ENCODE peak calls at places on chromosomes 12 and 14, in ten cellular contexts. U, L, O, V, P, S, C, W, Q and J are unnamed samples.

GRCh38 chr12:92237262-92237661 is 91.6 kb upstream of the BTG1 start:
- DNase-seq in U (no peak), L (no peak), O (no peak), V (no peak), P (no peak), S (no peak), C (no peak), W (no peak), Q (no peak), J (no peak)

GRCh38 chr12:27277846-27278260 is 33.8 kb downstream of the STK38L start:
- DNase-seq in U (no peak), L (no peak), O (peak), V (no peak), P (no peak), S (peak), C (no peak), W (no peak), Q (peak), J (no peak)

GRCh38 chr12:62865090-62865489 is 69.9 kb downstream of the PPM1H start:
- DNase-seq in U (no peak), L (no peak), O (no peak), V (no peak), P (no peak), S (no peak), C (no peak), W (no peak), Q (no peak), J (no peak)

GRCh38 chr12:22443379-22444316 is 100.7 kb downstream of the C2CD5 start:
- DNase-seq in U (peak), L (no peak), O (peak), V (peak), P (no peak), S (peak), C (peak), W (peak), Q (peak), J (peak)

GRCh38 chr12:103677341-103677740 is 90.3 kb downstream of the STAB2 start:
- DNase-seq in U (peak), L (no peak), O (peak), V (no peak), P (no peak), S (no peak), C (no peak), W (no peak), Q (no peak), J (no peak)

GRCh38 chr14:94401083-94401482 is 12.7 kb upstream of the SERPINA1 start:
- DNase-seq in U (no peak), L (no peak), O (no peak), V (no peak), P (no peak), S (no peak), C (no peak), W (no peak), Q (no peak), J (no peak)

GRCh38 chr14:95300002-95300696 is 19.6 kb downstream of the CLMN start:
- DNase-seq in U (no peak), L (peak), O (no peak), V (no peak), P (no peak), S (no peak), C (no peak), W (no peak), Q (peak), J (no peak)

GRCh38 chr12:75747572-75747995 is 236.2 kb upstream of the KRR1 start:
- DNase-seq in U (no peak), L (no peak), O (no peak), V (no peak), P (no peak), S (no peak), C (no peak), W (no peak), Q (no peak), J (no peak)

GRCh38 chr12:132399092-132400010 is 70.0 kb upstream of the GALNT9 start:
- DNase-seq in U (no peak), L (peak), O (no peak), V (no peak), P (no peak), S (no peak), C (no peak), W (no peak), Q (no peak), J (no peak)

GRCh38 chr12:47993491-47993890 is 10.8 kb downstream of the COL2A1 start:
- DNase-seq in U (no peak), L (no peak), O (no peak), V (no peak), P (no peak), S (no peak), C (no peak), W (no peak), Q (no peak), J (no peak)

GRCh38 chr14:82854851-82855250 is 1321.2 kb upstream of the SEL1L start:
- DNase-seq in U (no peak), L (no peak), O (no peak), V (no peak), P (no peak), S (no peak), C (no peak), W (no peak), Q (no peak), J (no peak)

DNA sequence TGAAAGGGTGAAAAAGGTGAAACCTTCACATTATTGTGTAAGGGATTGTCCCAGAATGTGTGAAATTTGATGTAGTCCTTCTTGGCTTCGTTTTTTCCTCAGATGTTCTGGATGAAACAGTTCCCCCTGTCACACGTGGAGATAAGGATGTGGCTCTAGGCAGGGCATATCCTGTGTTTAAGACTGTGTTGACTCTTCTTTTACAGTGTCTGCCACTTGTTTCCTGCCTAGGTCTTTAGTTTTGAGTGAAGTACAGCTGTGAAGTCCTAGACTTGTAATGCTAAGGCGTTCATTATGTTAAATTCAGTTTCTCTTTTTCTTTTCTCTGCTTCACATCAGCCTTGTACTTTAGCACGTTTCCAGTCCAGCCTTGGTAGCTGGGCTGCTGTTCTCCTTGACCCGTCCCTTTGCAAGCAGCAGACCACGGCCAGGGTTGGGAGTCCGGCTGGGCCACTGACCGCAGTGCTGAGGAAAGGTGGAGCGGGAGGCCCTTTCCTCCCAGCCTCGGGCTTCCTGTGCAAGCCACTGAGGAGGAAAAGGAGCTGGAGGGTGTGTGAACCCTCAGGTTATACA is 59.1 kb downstream of the RASSF3 start:
- DNase-seq in U (no peak), L (peak), O (peak), V (no peak), P (no peak), S (no peak), C (no peak), W (peak), Q (peak), J (no peak)
- TF ChIP-seq POLR2A in U (no peak), L (no peak), O (peak), V (no peak), P (no peak), S (no peak), C (no peak), W (no peak), Q (no peak), J (no peak)

GRCh38 chr14:64238049-64238448 is 56.1 kb downstream of the ESR2 start:
- DNase-seq in U (no peak), L (no peak), O (no peak), V (no peak), P (no peak), S (no peak), C (no peak), W (no peak), Q (no peak), J (no peak)

GRCh38 chr14:64234877-64235651 is 59.1 kb downstream of the ESR2 start:
- DNase-seq in U (peak), L (no peak), O (peak), V (no peak), P (no peak), S (no peak), C (no peak), W (peak), Q (no peak), J (no peak)

GRCh38 chr14:64233791-64234190 is 60.4 kb downstream of the ESR2 start:
- DNase-seq in U (no peak), L (no peak), O (no peak), V (no peak), P (no peak), S (no peak), C (no peak), W (no peak), Q (no peak), J (no peak)

GRCh38 chr14:64232944-64233343 is 61.2 kb downstream of the ESR2 start:
- DNase-seq in U (no peak), L (no peak), O (no peak), V (no peak), P (no peak), S (no peak), C (no peak), W (no peak), Q (no peak), J (no peak)

GRCh38 chr14:64235652-64236640 is 58.2 kb downstream of the ESR2 start:
- DNase-seq in U (no peak), L (no peak), O (peak), V (no peak), P (no peak), S (no peak), C (no peak), W (no peak), Q (no peak), J (peak)
- TF ChIP-seq POLR2A in U (no peak), L (no peak), O (no peak), V (no peak), P (no peak), S (no peak), C (no peak), W (no peak), Q (no peak), J (no peak)

GRCh38 chr12:53005986-53006809 is at the start of gene EIF4B:
- DNase-seq in U (peak), L (peak), O (peak), V (peak), P (peak), S (peak), C (peak), W (peak), Q (peak), J (peak)
- TF ChIP-seq POLR2A in U (peak), L (peak), O (peak), V (peak), P (peak), S (peak), C (peak), W (peak), Q (peak), J (peak)

GRCh38 chr12:5064913-5065490 is 21.3 kb downstream of the KCNA5 start:
- DNase-seq in U (no peak), L (no peak), O (no peak), V (no peak), P (no peak), S (no peak), C (no peak), W (no peak), Q (no peak), J (no peak)
- TF ChIP-seq POLR2A in U (no peak), L (no peak), O (no peak), V (no peak), P (no peak), S (no peak), C (no peak), W (no peak), Q (no peak), J (no peak)

DNA sequence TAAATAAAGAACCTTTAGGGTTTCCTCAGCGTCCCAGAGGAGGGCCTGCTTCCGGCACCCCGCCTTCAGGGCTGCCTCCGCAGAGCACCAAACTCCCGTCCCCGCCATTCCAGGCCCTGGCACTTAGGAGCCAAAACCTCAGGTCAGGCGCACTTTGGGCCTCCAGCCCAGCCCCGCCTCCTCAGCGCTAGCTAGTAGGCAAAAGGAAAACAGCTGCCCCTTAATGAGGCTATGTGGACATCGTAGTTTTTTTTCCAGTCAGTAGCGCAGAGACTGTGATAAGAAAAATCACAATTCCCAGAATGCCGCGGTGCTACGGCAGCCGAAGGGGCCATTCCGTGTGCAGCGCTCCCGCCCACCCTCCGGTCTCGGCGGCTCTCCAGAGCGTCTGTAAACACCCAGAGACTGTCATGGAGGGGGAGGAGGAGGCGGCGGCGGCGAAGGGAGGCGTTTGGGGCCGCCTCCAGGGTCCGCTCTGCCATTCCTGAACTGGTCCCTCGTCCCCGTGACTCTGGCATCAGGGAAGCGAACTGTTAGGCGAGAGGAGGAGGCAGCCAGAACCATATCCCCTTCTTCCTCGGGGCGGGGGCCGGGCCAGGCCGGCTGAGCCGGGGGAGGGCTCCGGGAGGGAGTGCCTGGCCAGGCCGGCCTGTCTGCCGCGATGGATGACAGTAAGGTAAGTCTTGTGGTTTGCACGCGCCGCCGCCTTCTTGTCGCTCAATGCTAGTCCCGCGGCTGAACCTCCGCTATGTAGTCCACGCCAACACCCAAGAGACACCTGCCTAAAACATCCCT is at the start of gene CREBL2:
- DNase-seq in U (peak), L (peak), O (peak), V (peak), P (peak), S (peak), C (peak), W (peak), Q (peak), J (peak)
- TF ChIP-seq POLR2A in U (peak), L (peak), O (peak), V (peak), P (no peak), S (peak), C (peak), W (peak), Q (peak), J (peak)

GRCh38 chr12:119175115-119175514 is 3.6 kb upstream of the HSPB8 start:
- DNase-seq in U (no peak), L (no peak), O (no peak), V (no peak), P (no peak), S (no peak), C (no peak), W (no peak), Q (no peak), J (no peak)

GRCh38 chr12:119177056-119177325 is 1.7 kb upstream of the HSPB8 start:
- DNase-seq in U (no peak), L (no peak), O (no peak), V (no peak), P (no peak), S (no peak), C (no peak), W (no peak), Q (no peak), J (no peak)

GRCh38 chr12:119178544-119179334 is at the start of gene HSPB8:
- DNase-seq in U (peak), L (peak), O (peak), V (no peak), P (peak), S (peak), C (peak), W (peak), Q (peak), J (no peak)

GRCh38 chr12:119177724-119178380 is 879 bp upstream of the HSPB8 start:
- DNase-seq in U (no peak), L (no peak), O (no peak), V (no peak), P (no peak), S (no peak), C (no peak), W (no peak), Q (no peak), J (no peak)

GRCh38 chr12:119176267-119177055 is 2.3 kb upstream of the HSPB8 start:
- DNase-seq in U (peak), L (peak), O (peak), V (peak), P (peak), S (peak), C (peak), W (peak), Q (peak), J (no peak)
- TF ChIP-seq POLR2A in U (no peak), L (no peak), O (peak), V (peak), P (no peak), S (no peak), C (no peak), W (peak), Q (no peak), J (no peak)

DNA sequence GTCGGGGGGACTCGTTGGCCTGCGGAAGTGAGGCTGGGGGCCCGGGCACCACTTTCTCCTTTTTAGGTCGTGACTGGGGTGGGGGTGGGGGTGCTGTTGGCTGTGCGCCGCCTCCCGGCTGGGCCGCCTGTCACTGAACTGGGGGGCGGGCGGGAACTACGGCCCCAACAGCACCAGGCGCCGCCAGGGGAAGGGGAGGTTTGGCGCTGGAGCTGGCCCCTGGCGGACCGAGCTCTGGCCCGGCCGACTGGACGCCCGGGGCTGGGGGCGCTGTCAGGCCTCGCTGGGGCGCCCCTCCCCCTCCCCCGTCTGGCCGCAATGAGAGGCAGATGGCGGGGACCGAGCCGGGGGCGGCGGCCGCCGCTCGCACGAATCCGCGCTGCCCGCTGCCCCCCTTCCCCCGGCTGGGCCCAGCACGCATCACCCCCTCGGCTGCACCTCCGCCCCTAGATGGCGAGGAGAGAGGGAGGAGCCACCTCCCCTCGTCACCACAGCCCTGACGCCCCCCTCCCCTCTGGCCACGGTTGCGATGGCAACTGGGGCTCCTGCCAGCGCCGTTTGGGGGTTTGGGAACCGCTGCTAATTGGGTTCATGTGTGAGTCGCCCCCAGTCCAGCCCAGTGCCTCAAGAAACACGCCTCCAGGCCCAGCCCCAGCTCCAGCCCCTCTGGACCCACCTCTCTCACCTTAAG is 723 bp downstream of the NFATC4 start:
- DNase-seq in U (peak), L (no peak), O (peak), V (no peak), P (no peak), S (peak), C (no peak), W (peak), Q (no peak), J (peak)
- TF ChIP-seq POLR2A in U (no peak), L (no peak), O (no peak), V (peak), P (peak), S (no peak), C (no peak), W (peak), Q (no peak), J (peak)